ENCODE peak calls at places on chromosomes 16 and 17, in five cellular contexts. S is RCC 7860, P is iris pigment epithelial cell, W is Caki2, Q is T-helper 17 cell. M is an unnamed sample.

GRCh38 chr17:80113033-80113484 is 11.7 kb downstream of the GAA start:
- DNase-seq in S (no peak), P (no peak), W (no peak), Q (no peak), M (no peak)

GRCh38 chr16:86307518-86307903 is 202.8 kb upstream of the FOXF1 start:
- DNase-seq in S (no peak), P (peak; percentile 88), W (peak; percentile 48), Q (no peak), M (no peak)

GRCh38 chr17:76845524-76845923 is 22.7 kb upstream of the MGAT5B start:
- DNase-seq in S (no peak), P (peak; percentile 19), W (no peak), Q (no peak), M (no peak)

GRCh38 chr16:69798466-69798865 is 36.3 kb downstream of the WWP2 start:
- DNase-seq in S (no peak), P (no peak), W (no peak), Q (no peak), M (no peak)

GRCh38 chr17:74123866-74124265 is 79.6 kb upstream of the RPL38 start:
- DNase-seq in S (no peak), P (no peak), W (no peak), Q (no peak), M (no peak)

GRCh38 chr17:27247071-27247957 is 46.6 kb upstream of the WSB1 start:
- DNase-seq in S (no peak), P (peak; percentile 98), W (peak; percentile 50), Q (no peak), M (no peak)

GRCh38 chr17:42895185-42895555 is 5.4 kb upstream of the G6PC1 start:
- DNase-seq in S (peak; percentile 32), P (peak; percentile 82), W (peak; percentile 61), Q (no peak), M (peak; percentile 77)

GRCh38 chr16:4550587-4550986 is 5.6 kb upstream of the C16orf96 start:
- DNase-seq in S (no peak), P (no peak), W (no peak), Q (no peak), M (no peak)

GRCh38 chr17:21351366-21352065 is 24.6 kb upstream of the KCNJ12 start:
- DNase-seq in S (no peak), P (no peak), W (no peak), Q (no peak), M (no peak)

GRCh38 chr17:29136998-29137730 is 43.0 kb downstream of the MYO18A start:
- DNase-seq in S (peak; percentile 41), P (peak; percentile 69), W (no peak), Q (no peak), M (no peak)

GRCh38 chr17:41800601-41801373 is 11.0 kb downstream of the P3H4 start:
- DNase-seq in S (peak; percentile 62), P (peak; percentile 51), W (peak; percentile 96), Q (no peak), M (no peak)

GRCh38 chr16:72860726-72861562 is 187.0 kb downstream of the ZFHX3 start:
- DNase-seq in S (no peak), P (no peak), W (no peak), Q (no peak), M (no peak)